ENCODE peak calls at places on chromosomes 5 and 9, in seven cellular contexts. A is HAP-1; W is hepatocyte; T is SJCRH30; F is Panc1; X is aorta; C is CD4-positive, alpha-beta memory T cell. L is an unnamed sample.

GRCh38 chr9:73348485-73348884 is 196.8 kb downstream of the ANXA1 start:
- DNase-seq in A (no peak), W (peak; percentile 8), T (peak; percentile 22), F (no peak), X (no peak), C (no peak), L (no peak)

GRCh38 chr5:158573829-158574228 is 525.9 kb downstream of the EBF1 start:
- DNase-seq in A (no peak), W (no peak), T (no peak), F (no peak), X (no peak), C (no peak), L (no peak)

GRCh38 chr5:136080483-136081180 is 51.8 kb downstream of the TGFBI start:
- DNase-seq in A (no peak), W (peak; percentile 88), T (no peak), F (no peak), X (peak; percentile 95), C (peak; percentile 61), L (peak; percentile 78)

GRCh38 chr5:68251386-68251785 is 35.8 kb downstream of the PIK3R1 start:
- DNase-seq in A (no peak), W (no peak), T (no peak), F (no peak), X (no peak), C (no peak), L (no peak)

GRCh38 chr5:27315541-27316282 is 277.3 kb upstream of the CDH9 start:
- DNase-seq in A (no peak), W (no peak), T (peak; percentile 76), F (no peak), X (no peak), C (no peak), L (no peak)

GRCh38 chr5:17203329-17204132 is 13.9 kb upstream of the BASP1 start:
- DNase-seq in A (peak; percentile 72), W (peak; percentile 70), T (peak; percentile 67), F (no peak), X (no peak), C (peak; percentile 21), L (no peak)

GRCh38 chr5:124057161-124057814 is 545.3 kb downstream of the CSNK1G3 start:
- DNase-seq in A (peak; percentile 35), W (peak; percentile 16), T (peak; percentile 72), F (no peak), X (no peak), C (no peak), L (peak; percentile 14)

GRCh38 chr5:122680623-122681350 is 94.1 kb upstream of the SNX2 start:
- DNase-seq in A (no peak), W (no peak), T (no peak), F (no peak), X (no peak), C (no peak), L (no peak)

GRCh38 chr9:80197661-80198060 is 625.9 kb downstream of the TLE4 start:
- DNase-seq in A (no peak), W (no peak), T (no peak), F (no peak), X (no peak), C (no peak), L (no peak)

GRCh38 chr5:139186752-139187326 is 11.3 kb downstream of the SIL1 start:
- DNase-seq in A (no peak), W (no peak), T (no peak), F (no peak), X (no peak), C (no peak), L (no peak)

GRCh38 chr5:141785135-141785534 is 93.1 kb downstream of the PCDH1 start:
- DNase-seq in A (no peak), W (no peak), T (no peak), F (no peak), X (no peak), C (no peak), L (no peak)

GRCh38 chr9:123562844-123563346 is 206.9 kb downstream of the CRB2 start:
- DNase-seq in A (no peak), W (no peak), T (no peak), F (no peak), X (no peak), C (no peak), L (no peak)

GRCh38 chr9:33143241-33143642 is 23.9 kb downstream of the B4GALT1 start:
- DNase-seq in A (no peak), W (peak; percentile 50), T (no peak), F (no peak), X (no peak), C (no peak), L (no peak)

GRCh38 chr9:124506931-124507879 is at the start of gene NR5A1:
- DNase-seq in A (no peak), W (no peak), T (no peak), F (no peak), X (peak; percentile 45), C (no peak), L (no peak)

GRCh38 chr5:61020415-61020814 is 75.4 kb downstream of the NDUFAF2 start:
- DNase-seq in A (no peak), W (no peak), T (peak; percentile 16), F (no peak), X (no peak), C (no peak), L (no peak)

GRCh38 chr5:25955337-25955736 is 1083.0 kb downstream of the CDH9 start:
- DNase-seq in A (no peak), W (no peak), T (no peak), F (no peak), X (no peak), C (no peak), L (no peak)

GRCh38 chr5:169744336-169744735 is 107.3 kb downstream of the DOCK2 start:
- DNase-seq in A (no peak), W (no peak), T (no peak), F (no peak), X (no peak), C (no peak), L (no peak)

GRCh38 chr5:169745441-169746146 is 108.5 kb downstream of the DOCK2 start:
- DNase-seq in A (no peak), W (no peak), T (no peak), F (no peak), X (no peak), C (no peak), L (no peak)

GRCh38 chr5:169746147-169746694 is 109.1 kb downstream of the DOCK2 start:
- DNase-seq in A (no peak), W (no peak), T (no peak), F (no peak), X (no peak), C (no peak), L (no peak)

GRCh38 chr5:169740435-169740834 is 103.4 kb downstream of the DOCK2 start:
- DNase-seq in A (no peak), W (no peak), T (no peak), F (no peak), X (no peak), C (no peak), L (no peak)

DNA sequence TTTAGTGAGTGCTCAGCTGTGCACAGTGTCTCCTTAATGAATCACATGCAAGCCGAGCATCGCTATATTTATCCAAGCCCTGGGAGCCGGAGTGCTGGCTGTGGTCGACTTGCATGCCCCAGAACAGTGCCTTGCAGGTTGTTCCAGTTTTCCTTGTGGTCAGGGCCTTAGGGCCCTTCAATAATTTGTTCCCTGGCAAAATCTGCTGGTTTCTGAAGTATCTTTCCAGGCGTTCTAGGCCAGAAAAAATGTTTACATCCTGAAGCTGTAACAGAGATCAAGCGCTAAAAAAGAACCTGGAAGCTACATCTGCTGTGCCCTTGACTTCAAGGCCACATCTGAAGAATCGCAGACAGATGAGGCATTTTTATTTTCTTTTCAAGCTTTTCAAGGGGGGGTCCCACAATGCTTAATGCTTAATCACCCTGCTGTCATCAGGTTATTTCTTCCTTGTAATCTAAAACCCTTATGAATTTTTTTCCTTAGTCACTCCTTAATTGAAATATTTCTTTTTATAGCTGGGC is 105.8 kb downstream of the DOCK2 start:
- DNase-seq in A (no peak), W (no peak), T (no peak), F (no peak), X (no peak), C (no peak), L (no peak)
- H3K9me3 ChIP-seq in A (no peaks in the 10 kb centered on the region), W (no peaks in the 10 kb centered on the region), T (no peaks in the 10 kb centered on the region), F (no peaks in the 10 kb centered on the region), X (no peaks in the 10 kb centered on the region), C (no peaks in the 10 kb centered on the region), L (no peaks in the 10 kb centered on the region)

GRCh38 chr5:69350664-69351063 is 18.1 kb upstream of the CCDC125 start:
- DNase-seq in A (no peak), W (no peak), T (no peak), F (no peak), X (no peak), C (no peak), L (no peak)
- H3K36me3 ChIP-seq in A (peaks cover 28% of the 10 kb centered on the region), W (no peaks in the 10 kb centered on the region), T (peaks cover 30% of the 10 kb centered on the region), F (peaks cover 5% of the 10 kb centered on the region), X (peaks cover 3% of the 10 kb centered on the region), C (peaks cover 10% of the 10 kb centered on the region), L (peaks cover 40% of the 10 kb centered on the region)

GRCh38 chr9:61673247-61673646 is 483.4 kb downstream of the SPATA31A7 start:
- DNase-seq in A (no peak), W (no peak), T (no peak), F (no peak), X (peak; percentile 48), C (no peak), L (no peak)

GRCh38 chr9:61669352-61669751 is 479.5 kb downstream of the SPATA31A7 start:
- DNase-seq in A (no peak), W (no peak), T (no peak), F (no peak), X (no peak), C (no peak), L (no peak)

GRCh38 chr9:61671276-61671973 is 481.6 kb downstream of the SPATA31A7 start:
- DNase-seq in A (no peak), W (no peak), T (no peak), F (no peak), X (peak; percentile 73), C (no peak), L (no peak)

GRCh38 chr9:61668846-61669245 is 479.0 kb downstream of the SPATA31A7 start:
- DNase-seq in A (no peak), W (no peak), T (no peak), F (no peak), X (peak; percentile 50), C (no peak), L (no peak)

DNA sequence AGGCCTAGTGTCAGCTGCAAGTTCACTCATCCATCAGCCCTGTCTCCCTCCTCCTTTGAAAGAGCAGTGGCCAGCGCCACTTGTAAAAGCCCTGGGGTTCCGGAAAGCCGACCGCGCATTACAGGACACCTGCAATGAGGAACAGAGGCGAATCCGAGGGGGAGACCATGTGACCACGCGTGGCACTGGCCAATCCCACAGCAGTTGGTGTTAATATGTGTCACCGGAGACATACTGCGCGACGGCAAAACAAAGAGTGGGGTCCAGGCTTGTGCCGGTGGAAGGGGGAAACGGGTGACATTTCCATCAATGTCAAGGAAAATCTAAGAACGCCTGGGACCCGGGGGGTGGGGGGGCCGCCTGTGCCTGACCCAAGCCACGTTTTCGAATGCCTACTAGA is 480.8 kb downstream of the SPATA31A7 start:
- DNase-seq in A (no peak), W (no peak), T (no peak), F (no peak), X (peak; percentile 40), C (no peak), L (no peak)
- H3K9me3 ChIP-seq in A (no peaks in the 10 kb centered on the region), W (no peaks in the 10 kb centered on the region), T (no peaks in the 10 kb centered on the region), F (no peaks in the 10 kb centered on the region), X (peaks cover 4% of the 10 kb centered on the region), C (no peaks in the 10 kb centered on the region), L (no peaks in the 10 kb centered on the region)

DNA sequence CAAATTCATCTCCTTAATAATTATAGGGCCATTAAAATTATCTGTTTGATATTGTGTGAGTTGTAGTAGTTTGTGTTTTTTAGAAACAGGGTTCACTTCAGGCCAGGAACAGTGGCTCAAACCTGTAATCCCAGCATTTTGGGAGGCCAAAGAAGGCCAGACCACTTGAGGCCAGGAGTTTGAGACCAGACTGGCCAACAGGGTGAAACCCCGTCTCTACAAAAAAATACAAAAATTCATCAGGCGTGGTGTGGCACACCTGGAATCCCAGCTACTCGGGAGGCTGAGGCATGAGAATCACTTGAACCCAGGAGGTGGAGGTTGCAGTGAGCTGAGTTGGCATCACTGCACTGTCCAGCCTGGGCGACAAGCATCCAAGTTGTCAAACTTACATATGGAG is 57.0 kb downstream of the IARS1 start:
- DNase-seq in A (no peak), W (no peak), T (no peak), F (no peak), X (no peak), C (no peak), L (no peak)
- H3K36me3 ChIP-seq in A (peaks cover 89% of the 10 kb centered on the region), W (peaks cover 6% of the 10 kb centered on the region), T (peaks cover 82% of the 10 kb centered on the region), F (peaks cover 16% of the 10 kb centered on the region), X (peaks cover 7% of the 10 kb centered on the region), C (peaks cover 25% of the 10 kb centered on the region), L (peaks cover 85% of the 10 kb centered on the region)

L was measured in WERI-Rb-1.